ENCODE peak calls at places on chromosomes 16 and 17, in ten cellular contexts. O is midbrain; X is T-helper 9 cell; Q is A172; T is memory B cell; B is Peyer's patch; W is GM19239; Y is stimulated activated CD8-positive, alpha-beta memory T cell treated with anti-CD3 and anti-CD28 coated beads, Interleukin-7, amount 100 ng/mL, for 48 hours; S is retina; I is CD4-positive, alpha-beta T cell. A is an unnamed sample.

GRCh38 chr17:4159761-4160160 is 16.8 kb downstream of the CYB5D2 start:
- DNase-seq in W (no peak), O (no peak), B (no peak), X (no peak), S (no peak), I (no peak), T (no peak), Y (no peak), Q (no peak), A (no peak)

GRCh38 chr16:89174055-89174827 is 2.7 kb downstream of the CDH15 start:
- DNase-seq in W (no peak), I (no peak), Q (no peak), O (no peak), S (no peak), T (no peak), Y (no peak), X (no peak), B (no peak), A (no peak)

GRCh38 chr17:61416540-61417363 is 17.1 kb downstream of the TBX2 start:
- DNase-seq in S (peak), O (peak), X (peak), T (peak), B (peak), Y (no peak), I (peak), W (peak), Q (peak), A (peak)

GRCh38 chr17:10871914-10872313 is 34.0 kb upstream of the PIRT start:
- DNase-seq in Y (no peak), O (no peak), I (no peak), S (no peak), X (no peak), B (no peak), T (no peak), W (no peak), Q (no peak), A (no peak)

GRCh38 chr16:48613061-48613957 is 3.3 kb upstream of the N4BP1 start:
- DNase-seq in B (peak), Y (peak), S (no peak), I (peak), Q (no peak), X (peak), W (no peak), T (no peak), O (no peak), A (peak)

GRCh38 chr16:89721644-89722391 is 481 bp downstream of the ZNF276 start:
- DNase-seq in O (no peak), Y (peak), W (peak), S (peak), T (peak), Q (peak), X (peak), B (peak), I (peak), A (no peak)

GRCh38 chr17:48842746-48843145 is 11.9 kb downstream of the CALCOCO2 start:
- DNase-seq in I (no peak), B (no peak), W (no peak), Q (no peak), Y (no peak), O (no peak), S (no peak), X (no peak), T (no peak), A (no peak)

GRCh38 chr16:19179890-19180490 is 11.9 kb downstream of the SYT17 start:
- DNase-seq in S (peak), X (peak), O (peak), I (no peak), W (peak), B (peak), Y (peak), Q (no peak), T (peak), A (peak)

GRCh38 chr17:44914698-44915271 is 515 bp downstream of the GFAP start:
- DNase-seq in B (no peak), Q (no peak), X (no peak), T (no peak), I (no peak), O (peak), S (no peak), W (no peak), Y (no peak), A (no peak)

GRCh38 chr17:50283246-50283645 is 9.0 kb downstream of the TMEM92 start:
- DNase-seq in S (no peak), I (no peak), B (no peak), X (no peak), Y (peak), O (no peak), T (no peak), Q (no peak), W (no peak), A (peak)

GRCh38 chr17:28724500-28725165 is 1.4 kb downstream of the TLCD1 start:
- DNase-seq in W (no peak), S (no peak), B (no peak), X (no peak), T (no peak), I (no peak), Q (no peak), O (no peak), Y (no peak), A (no peak)

GRCh38 chr17:20721151-20721550 is 141.6 kb downstream of the CDRT15L2 start:
- DNase-seq in Q (peak), T (no peak), S (no peak), O (no peak), I (no peak), B (no peak), W (no peak), Y (no peak), X (no peak), A (no peak)

GRCh38 chr16:53745126-53745525 is 41.2 kb downstream of the FTO start:
- DNase-seq in Y (no peak), Q (peak), W (no peak), O (peak), B (no peak), T (no peak), S (no peak), X (no peak), I (no peak), A (no peak)

GRCh38 chr17:2634361-2634960 is 41.0 kb downstream of the PAFAH1B1 start:
- DNase-seq in S (no peak), Y (no peak), B (no peak), O (no peak), T (no peak), I (no peak), X (no peak), Q (peak), W (no peak), A (no peak)

GRCh38 chr17:28493467-28493866 is 12.7 kb upstream of the FOXN1 start:
- DNase-seq in S (peak), O (no peak), I (no peak), T (no peak), B (no peak), Q (no peak), Y (no peak), X (no peak), W (no peak), A (no peak)

GRCh38 chr17:19876524-19877161 is 8.9 kb upstream of the ULK2 start:
- DNase-seq in Q (no peak), O (peak), B (peak), I (peak), X (peak), W (no peak), T (no peak), S (no peak), Y (peak), A (no peak)

GRCh38 chr16:610513-611381 is 20.0 kb upstream of the WFIKKN1 start:
- DNase-seq in W (peak), X (peak), T (no peak), I (peak), S (peak), B (peak), Q (no peak), Y (peak), O (peak), A (no peak)

GRCh38 chr16:68898026-68898425 is 54.7 kb downstream of the TANGO6 start:
- DNase-seq in S (no peak), X (no peak), I (no peak), Y (no peak), O (no peak), T (no peak), B (no peak), Q (no peak), W (no peak), A (no peak)

GRCh38 chr16:85329999-85330693 is 217.9 kb upstream of the CIBAR2 start:
- DNase-seq in T (no peak), B (no peak), Q (no peak), W (no peak), S (peak), O (no peak), Y (no peak), I (no peak), X (no peak), A (no peak)

A was measured in GM13977.